ENCODE peak calls at places on chromosome 1, in six cellular contexts. G is heart left ventricle, L is body of pancreas, D is fibroblast of mammary gland, J is mesendoderm, I is mesenchymal stem cell. K is an unnamed sample.

GRCh38 chr1:180309338-180309737 is 79.3 kb downstream of the LHX4 start:
- DNase-seq in L (no peak), I (peak; percentile 55), D (peak; percentile 56), G (no peak), J (peak; percentile 38), K (no peak)

GRCh38 chr1:3038571-3039181 is 17.4 kb downstream of the ACTRT2 start:
- DNase-seq in L (no peak), I (no peak), D (no peak), J (no peak), G (peak; percentile 55), K (no peak)

GRCh38 chr1:12387641-12388040 is 157.8 kb downstream of the VPS13D start:
- DNase-seq in G (no peak), J (peak; percentile 31), I (peak; percentile 32), L (no peak), D (peak; percentile 27), K (peak; percentile 10)

GRCh38 chr1:164617607-164618564 is 58.9 kb downstream of the PBX1 start:
- DNase-seq in G (no peak), J (peak; percentile 83), D (peak; percentile 54), L (peak; percentile 57), I (peak; percentile 41), K (peak; percentile 22)

GRCh38 chr1:227742738-227743715 is 7.8 kb downstream of the SNAP47 start:
- DNase-seq in J (peak; percentile 15), D (no peak), I (no peak), G (no peak), L (no peak), K (no peak)

GRCh38 chr1:154443274-154444013 is 38.3 kb downstream of the IL6R start:
- DNase-seq in L (no peak), D (no peak), I (no peak), J (no peak), G (no peak), K (no peak)

GRCh38 chr1:248748211-248748610 is 7.3 kb downstream of the LYPD8 start:
- DNase-seq in G (no peak), L (no peak), D (no peak), J (no peak), I (no peak), K (no peak)

GRCh38 chr1:160726498-160727391 is 12.3 kb upstream of the SLAMF7 start:
- DNase-seq in I (peak; percentile 66), D (peak; percentile 65), J (peak; percentile 97), L (peak; percentile 63), G (no peak), K (peak; percentile 87)

GRCh38 chr1:161166669-161167548 is 683 bp downstream of the PPOX start:
- DNase-seq in G (no peak), J (peak; percentile 74), D (no peak), I (peak; percentile 35), L (no peak), K (peak; percentile 41)

GRCh38 chr1:160942926-160943325 is 11.7 kb downstream of the ITLN2 start:
- DNase-seq in G (no peak), D (no peak), J (peak; percentile 67), L (peak; percentile 31), I (peak; percentile 4), K (peak; percentile 18)

GRCh38 chr1:2861988-2862430 is 60.5 kb upstream of the TTC34 start:
- DNase-seq in J (no peak), D (no peak), G (peak; percentile 47), L (no peak), I (no peak), K (no peak)

GRCh38 chr1:162213281-162213909 is 143.9 kb downstream of the NOS1AP start:
- DNase-seq in D (peak; percentile 10), L (peak; percentile 87), G (peak; percentile 69), I (no peak), J (no peak), K (no peak)

GRCh38 chr1:68116643-68117235 is 66.3 kb upstream of the DIRAS3 start:
- DNase-seq in L (peak; percentile 65), J (peak; percentile 53), I (peak; percentile 59), D (peak; percentile 50), G (no peak), K (peak; percentile 49)

GRCh38 chr1:204650911-204651570 is 34.5 kb downstream of the LRRN2 start:
- DNase-seq in G (no peak), L (no peak), J (peak; percentile 14), D (no peak), I (peak; percentile 63), K (no peak)

GRCh38 chr1:25727026-25727818 is 72.8 kb upstream of the SELENON start:
- DNase-seq in L (no peak), I (no peak), D (peak; percentile 43), J (no peak), G (no peak), K (no peak)

GRCh38 chr1:201764166-201764565 is 64.8 kb upstream of the IPO9 start:
- DNase-seq in I (no peak), J (no peak), G (no peak), D (no peak), L (no peak), K (no peak)

GRCh38 chr1:203480525-203481084 is 5.0 kb downstream of the PRELP start:
- DNase-seq in I (peak; percentile 86), G (peak; percentile 82), J (peak; percentile 80), L (peak; percentile 53), D (peak; percentile 79), K (no peak)

GRCh38 chr1:16158025-16158424 is 2.2 kb upstream of the EPHA2 start:
- DNase-seq in G (no peak), L (no peak), D (no peak), J (no peak), I (no peak), K (no peak)

GRCh38 chr1:244074559-244075171 is 23.6 kb downstream of the ZBTB18 start:
- DNase-seq in D (no peak), G (no peak), I (no peak), L (no peak), J (no peak), K (no peak)

GRCh38 chr1:236688705-236689104 is 2.4 kb downstream of the ACTN2 start:
- DNase-seq in L (no peak), I (no peak), G (no peak), D (no peak), J (no peak), K (no peak)

GRCh38 chr1:204349602-204350001 is 10.1 kb downstream of the PLEKHA6 start:
- DNase-seq in D (no peak), I (no peak), L (no peak), G (no peak), J (no peak), K (no peak)

GRCh38 chr1:224852901-224853568 is 76.4 kb upstream of the DNAH14 start:
- DNase-seq in G (no peak), D (peak; percentile 80), J (peak; percentile 63), L (no peak), I (peak; percentile 72), K (peak; percentile 60)

GRCh38 chr1:151837841-151838490 is 1.7 kb downstream of the C2CD4D start:
- DNase-seq in L (no peak), J (peak; percentile 29), G (peak; percentile 60), I (peak; percentile 11), D (no peak), K (peak; percentile 31)

DNA sequence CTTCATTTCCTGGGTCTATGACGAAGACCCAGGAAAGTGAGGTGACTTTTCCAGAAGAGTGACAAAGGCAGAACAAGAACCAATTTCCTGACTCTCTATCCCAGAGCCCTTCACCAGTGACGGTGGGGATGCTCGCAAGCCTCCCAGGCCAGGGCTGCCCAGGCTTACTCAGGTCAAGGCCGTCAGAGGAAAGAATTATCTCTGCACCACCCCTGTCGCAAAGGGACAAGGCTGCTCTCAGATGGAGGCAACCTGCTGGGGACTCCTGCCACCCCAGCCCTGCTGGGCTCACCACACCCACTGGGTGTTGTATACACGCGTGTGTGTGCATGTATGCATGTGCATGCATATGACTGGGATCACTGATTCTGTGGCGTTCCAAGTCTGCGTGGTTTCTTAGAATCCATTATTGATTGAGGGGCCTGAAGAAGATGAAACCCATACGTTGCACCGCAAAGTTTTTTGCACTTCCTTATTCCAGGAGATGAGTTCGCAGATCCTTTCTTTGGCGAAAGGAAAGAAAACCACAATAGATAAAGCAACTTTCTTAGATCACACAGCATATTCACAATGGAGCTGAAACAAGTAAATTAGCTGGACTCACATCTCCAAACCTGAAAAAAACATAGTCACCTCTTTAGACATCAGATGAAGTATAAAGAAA is 255.8 kb downstream of the RHOU start:
- DNase-seq in I (no peak), J (no peak), G (peak; percentile 65), D (no peak), L (no peak), K (peak; percentile 77)
- H3K4me3 ChIP-seq in I (no peak overlapping the region), J (no peak overlapping the region), G (no peak overlapping the region), D (no peak overlapping the region), L (no peak overlapping the region), K (no peak overlapping the region)

GRCh38 chr1:111515291-111516007 is 12.0 kb upstream of the ADORA3 start:
- DNase-seq in G (peak; percentile 87), J (no peak), I (no peak), D (peak; percentile 56), L (peak; percentile 17), K (peak; percentile 67)
- H3K4me3 ChIP-seq in G (peak overlapping the region; percentile 51), J (no peak overlapping the region), I (peak overlapping the region; percentile 75), D (peak overlapping the region; percentile 43), L (no peak overlapping the region), K (peak overlapping the region; percentile 62)

GRCh38 chr1:28751315-28752056 is 14.7 kb downstream of the YTHDF2 start:
- DNase-seq in L (no peak), G (no peak), I (peak; percentile 80), J (peak; percentile 62), D (peak; percentile 67), K (no peak)
- H3K4me3 ChIP-seq in L (no peak overlapping the region), G (no peak overlapping the region), I (peak overlapping the region; percentile 35), J (no peak overlapping the region), D (no peak overlapping the region), K (no peak overlapping the region)

DNA sequence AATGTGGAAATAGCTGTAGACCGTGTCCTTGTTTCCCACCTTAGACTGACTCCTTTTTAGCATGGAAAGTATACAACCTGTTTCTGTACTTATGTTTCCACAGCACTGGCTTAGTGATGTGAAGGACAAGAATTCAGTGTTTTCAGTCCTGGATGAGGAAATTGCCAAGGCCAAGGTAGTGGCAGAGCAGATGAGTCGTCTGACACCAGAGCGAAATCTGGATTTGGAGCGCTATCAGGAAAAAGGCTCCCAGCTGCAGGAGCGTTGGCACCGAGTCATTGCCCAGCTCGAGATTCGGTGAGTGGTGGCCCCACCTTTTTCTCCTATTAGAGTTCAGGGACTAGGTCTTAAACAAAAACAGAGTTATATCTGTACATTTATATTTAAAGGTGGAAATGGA is 112.6 kb downstream of the MACF1 start:
- DNase-seq in D (no peak), J (peak; percentile 3), L (no peak), I (no peak), G (no peak), K (no peak)
- H3K4me3 ChIP-seq in D (no peak overlapping the region), J (no peak overlapping the region), L (no peak overlapping the region), I (no peak overlapping the region), G (no peak overlapping the region), K (no peak overlapping the region)

GRCh38 chr1:182602945-182603645 is 1.1 kb downstream of the RGS16 start:
- DNase-seq in G (no peak), I (no peak), L (no peak), J (no peak), D (no peak), K (peak; percentile 61)
- H3K4me3 ChIP-seq in G (peak overlapping the region; percentile 70), I (peak overlapping the region; percentile 76), L (no peak overlapping the region), J (peak overlapping the region; percentile 84), D (no peak overlapping the region), K (peak overlapping the region; percentile 95)